ENCODE peak calls at places on chromosomes 2 and 18, in ten cellular contexts. I, J, F, E, Z, P, U, K, S and W are unnamed samples.
A peak's percentile ranks its signal among the peaks of the same experiment; 100 is the strongest.

GRCh38 chr2:7436096-7436906 is 519.1 kb downstream of the RNF144A start:
- DNase-seq in F (no peak), E (no peak), P (no peak), S (no peak), U (no peak), K (no peak), Z (no peak), I (no peak), J (no peak), W (no peak)

GRCh38 chr2:162824319-162824718 is 14.2 kb downstream of the KCNH7 start:
- DNase-seq in S (no peak), Z (no peak), J (no peak), F (no peak), E (no peak), U (no peak), I (no peak), K (no peak), P (no peak), W (no peak)

GRCh38 chr2:239953418-239954061 is 71.6 kb downstream of the NDUFA10 start:
- DNase-seq in E (no peak), S (peak; percentile 36), U (peak; percentile 34), P (peak; percentile 58), K (no peak), Z (no peak), I (no peak), F (no peak), J (no peak), W (no peak)

GRCh38 chr18:59556265-59556664 is 141.0 kb downstream of the CCBE1 start:
- DNase-seq in Z (no peak), F (peak; percentile 61), P (no peak), J (no peak), I (no peak), E (no peak), K (no peak), S (peak; percentile 57), U (no peak), W (no peak)

GRCh38 chr2:219292616-219293015 is 13.4 kb downstream of the DNAJB2 start:
- DNase-seq in P (peak; percentile 55), K (no peak), E (no peak), F (no peak), Z (no peak), J (no peak), S (no peak), I (no peak), U (no peak), W (no peak)

GRCh38 chr2:98709530-98709929 is 21.4 kb downstream of the MGAT4A start:
- DNase-seq in J (no peak), S (no peak), Z (no peak), U (no peak), K (no peak), E (no peak), P (no peak), F (no peak), I (no peak), W (no peak)

GRCh38 chr2:83516503-83516902 is 942.6 kb downstream of the SUCLG1 start:
- DNase-seq in E (no peak), K (no peak), U (no peak), Z (no peak), I (no peak), F (no peak), S (no peak), P (no peak), J (no peak), W (no peak)

GRCh38 chr2:102271844-102272243 is 39.5 kb upstream of the IL1RL1 start:
- DNase-seq in I (no peak), K (peak; percentile 30), E (no peak), U (no peak), F (no peak), J (no peak), Z (no peak), S (no peak), P (no peak), W (no peak)

GRCh38 chr18:5197032-5197434 is at the start of gene AKAIN1:
- DNase-seq in I (peak; percentile 15), J (no peak), E (peak; percentile 6), S (peak; percentile 40), K (no peak), U (no peak), P (peak; percentile 65), Z (no peak), F (no peak), W (peak; percentile 47)

GRCh38 chr2:46073540-46074018 is 223.6 kb upstream of the EPAS1 start:
- DNase-seq in S (peak; percentile 97), K (no peak), P (no peak), U (no peak), F (peak; percentile 96), I (peak; percentile 52), Z (no peak), E (peak; percentile 87), J (no peak), W (no peak)